ENCODE peak calls at places on chromosome 21, in four cellular contexts. U is GM23338, J is mesendoderm, L is heart left ventricle. Y is an unnamed sample. For H3K4me1, the result is how much of the 10 kb centered on the place peaks cover.

GRCh38 chr21:43355196-43355924 is 71.6 kb downstream of the SIK1 start:
- DNase-seq in U (no peak), J (no peak), L (no peak), Y (no peak)

GRCh38 chr21:15221799-15222386 is 157.1 kb upstream of the NRIP1 start:
- DNase-seq in U (peak), J (peak), L (peak), Y (no peak)

GRCh38 chr21:18759267-18759666 is 355.7 kb upstream of the TMPRSS15 start:
- DNase-seq in U (no peak), J (no peak), L (no peak), Y (no peak)

GRCh38 chr21:39842741-39843146 is 24.5 kb upstream of the PCP4 start:
- DNase-seq in U (no peak), J (no peak), L (no peak), Y (peak)

GRCh38 chr21:34684174-34684876 is 15.5 kb downstream of the CLIC6 start:
- DNase-seq in U (no peak), J (no peak), L (no peak), Y (no peak)

GRCh38 chr21:31804008-31804394 is 68.8 kb upstream of the HUNK start:
- DNase-seq in U (no peak), J (no peak), L (no peak), Y (no peak)

GRCh38 chr21:30251781-30252180 is 31.0 kb downstream of the KRTAP24-1 start:
- DNase-seq in U (no peak), J (no peak), L (no peak), Y (no peak)

GRCh38 chr21:39612233-39613028 is at the start of gene B3GALT5:
- DNase-seq in U (peak), J (peak), L (no peak), Y (peak)

GRCh38 chr21:24023936-24024335 is 1583.3 kb downstream of the MRPL39 start:
- DNase-seq in U (no peak), J (no peak), L (no peak), Y (no peak)

GRCh38 chr21:46205766-46206162 is 21.5 kb upstream of the SPATC1L start:
- DNase-seq in U (no peak), J (no peak), L (no peak), Y (no peak)

GRCh38 chr21:46183910-46184624 is at the start of gene SPATC1L:
- DNase-seq in U (peak), J (peak), L (peak), Y (peak)

GRCh38 chr21:35637431-35637830 is 422.9 kb downstream of the SETD4 start:
- DNase-seq in U (no peak), J (no peak), L (no peak), Y (peak)

GRCh38 chr21:22885614-22886013 is 1887.4 kb downstream of the NCAM2 start:
- DNase-seq in U (no peak), J (no peak), L (no peak), Y (no peak)

GRCh38 chr21:34701726-34702125 is 32.9 kb downstream of the CLIC6 start:
- DNase-seq in U (no peak), J (no peak), L (no peak), Y (no peak)

GRCh38 chr21:31340499-31340898 is 3.6 kb downstream of the TIAM1 start:
- DNase-seq in U (no peak), J (no peak), L (no peak), Y (no peak)

GRCh38 chr21:22791986-22792560 is 1793.9 kb downstream of the NCAM2 start:
- DNase-seq in U (peak), J (peak), L (no peak), Y (no peak)

GRCh38 chr21:31766895-31767294 is 35.0 kb upstream of the SCAF4 start:
- DNase-seq in U (no peak), J (no peak), L (no peak), Y (no peak)

GRCh38 chr21:30616125-30616524 is at the start of gene KRTAP20-1:
- DNase-seq in U (no peak), J (no peak), L (no peak), Y (no peak)

GRCh38 chr21:31671931-31672330 is 12.4 kb downstream of the SOD1 start:
- DNase-seq in U (no peak), J (no peak), L (no peak), Y (no peak)

GRCh38 chr21:39456665-39457064 is 4.9 kb downstream of the SH3BGR start:
- DNase-seq in U (peak), J (no peak), L (no peak), Y (no peak)

GRCh38 chr21:46161180-46161799 is 5.9 kb upstream of the FTCD start:
- DNase-seq in U (no peak), J (no peak), L (peak), Y (no peak)

GRCh38 chr21:46154955-46155513 is 345 bp downstream of the FTCD start:
- DNase-seq in U (no peak), J (no peak), L (peak), Y (no peak)

GRCh38 chr21:33414926-33415325 is 11.7 kb downstream of the IFNGR2 start:
- DNase-seq in U (no peak), J (no peak), L (no peak), Y (no peak)

GRCh38 chr21:46095106-46095719 is 2.7 kb upstream of the COL6A2 start:
- DNase-seq in U (no peak), J (no peak), L (peak), Y (peak)

GRCh38 chr21:27201197-27201596 is 234.3 kb upstream of the ADAMTS5 start:
- DNase-seq in U (no peak), J (no peak), L (no peak), Y (no peak)

GRCh38 chr21:26140185-26140584 is 30.4 kb downstream of the APP start:
- DNase-seq in U (no peak), J (peak), L (peak), Y (no peak)

GRCh38 chr21:27168084-27168483 is 201.2 kb upstream of the ADAMTS5 start:
- DNase-seq in U (no peak), J (no peak), L (no peak), Y (no peak)

GRCh38 chr21:26719750-26720149 is 125.5 kb downstream of the ADAMTS1 start:
- DNase-seq in U (no peak), J (no peak), L (peak), Y (no peak)

DNA sequence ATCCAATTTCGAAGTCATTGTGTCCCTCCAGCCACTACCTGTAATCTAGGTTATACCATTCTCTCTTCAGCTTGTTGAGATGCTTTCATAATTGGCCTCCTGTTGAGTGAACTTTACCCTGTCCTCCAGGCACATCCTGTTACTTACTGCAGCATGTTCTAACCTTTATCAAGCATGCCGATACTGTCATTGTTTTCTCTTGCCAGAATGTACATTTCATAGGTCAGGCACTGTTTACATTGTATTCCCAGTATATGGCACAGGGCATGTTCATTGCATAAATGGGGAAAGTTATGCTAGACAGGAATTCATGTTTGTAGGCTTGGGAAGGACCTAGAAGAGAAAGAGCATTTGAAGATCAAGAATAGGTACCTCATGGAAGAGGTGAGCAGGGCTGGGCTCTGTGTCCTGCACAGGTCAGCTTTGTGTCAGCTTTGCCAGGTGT is 10.2 kb downstream of the CXADR start:
- DNase-seq in U (no peak), J (peak), L (no peak), Y (no peak)
- H3K4me1 ChIP-seq in U (half or more), J (under half), L (under half), Y (under half)

GRCh38 chr21:37206531-37206930 is 60.6 kb downstream of the VPS26C start:
- DNase-seq in U (no peak), J (no peak), L (no peak), Y (no peak)
- H3K27ac ChIP-seq in U (no peak), J (no peak), L (peak), Y (no peak)

GRCh38 chr21:42009018-42009830 is 936 bp downstream of the ZBTB21 start:
- DNase-seq in U (peak), J (peak), L (peak), Y (peak)

GRCh38 chr21:42007541-42007940 is 2.6 kb downstream of the ZBTB21 start:
- DNase-seq in U (no peak), J (no peak), L (no peak), Y (peak)

GRCh38 chr21:42009831-42010506 is at the start of gene ZBTB21:
- DNase-seq in U (peak), J (peak), L (peak), Y (peak)

GRCh38 chr21:42004406-42005199 is 5.6 kb downstream of the ZBTB21 start:
- DNase-seq in U (no peak), J (no peak), L (no peak), Y (peak)

DNA sequence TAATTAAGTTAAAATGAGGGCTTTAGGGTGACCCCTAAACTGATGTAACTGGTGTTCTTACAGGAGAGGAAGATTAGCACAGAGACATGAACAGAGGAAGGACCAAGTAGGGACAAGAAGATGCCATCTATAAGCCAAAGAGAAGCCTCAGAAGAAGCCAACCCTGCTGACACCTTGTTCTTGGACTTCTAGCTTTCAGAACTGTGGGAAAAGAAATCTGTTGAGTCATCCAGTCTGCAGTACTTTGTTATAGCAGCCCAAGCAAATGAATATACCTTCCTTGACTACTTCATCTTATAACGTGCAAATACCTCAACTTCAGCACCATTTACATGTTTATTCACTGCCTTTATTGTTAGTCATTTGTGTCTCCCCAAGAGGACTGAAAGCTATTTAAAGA is 3.4 kb downstream of the ZBTB21 start:
- DNase-seq in U (no peak), J (no peak), L (no peak), Y (peak)
- H3K4me1 ChIP-seq in U (under half), J (under half), L (under half), Y (under half)

DNA sequence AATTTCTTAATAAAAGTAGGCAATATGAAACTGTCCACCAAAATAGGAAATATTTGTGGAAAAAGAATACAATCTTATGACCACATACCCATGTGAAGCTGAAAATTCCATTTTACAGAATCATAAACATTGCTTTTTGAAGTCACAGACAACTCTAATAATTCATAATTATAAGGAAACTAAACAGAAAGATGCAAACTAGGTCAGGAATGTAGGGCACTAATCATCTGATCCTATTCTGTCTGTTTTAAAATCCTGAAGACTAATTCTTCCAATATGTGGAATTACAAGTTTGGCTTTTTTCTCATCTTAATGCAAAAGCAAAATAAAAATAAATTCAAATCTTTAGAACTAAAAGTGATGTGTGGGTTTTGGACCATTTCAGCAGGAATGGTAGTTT is 528.6 kb downstream of the LTN1 start:
- DNase-seq in U (no peak), J (no peak), L (no peak), Y (no peak)
- H3K27ac ChIP-seq in U (no peak), J (no peak), L (no peak), Y (no peak)

DNA sequence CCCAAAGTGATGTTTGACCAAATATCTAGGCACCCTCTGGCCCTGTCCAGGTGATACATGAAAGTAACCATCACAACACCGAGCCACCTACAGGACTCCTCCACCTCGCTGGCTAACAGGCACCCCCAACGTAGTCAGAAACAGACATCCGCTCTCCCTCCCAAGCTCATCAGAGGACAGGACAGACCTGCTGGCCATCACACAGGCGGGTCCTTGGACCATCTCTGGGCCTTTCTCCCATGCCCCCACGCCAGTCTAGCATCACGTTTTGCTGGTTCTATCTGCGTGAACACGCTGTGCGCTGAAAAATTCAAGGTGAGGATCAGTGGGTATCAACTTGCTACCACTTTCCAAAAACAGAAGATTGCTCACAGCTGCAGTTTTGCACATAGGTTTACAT is 21.4 kb upstream of the ADARB1 start:
- DNase-seq in U (no peak), J (no peak), L (no peak), Y (no peak)
- H3K4me1 ChIP-seq in U (under half), J (under half), L (under half), Y (under half)